ENCODE peak calls at places on chromosomes 1 and 21, in seven cellular contexts. Z is LoVo, I is iris pigment epithelial cell, W is coronary artery, O is mucosa of descending colon, E is AG10803, L is H4. Y is an unnamed sample.

GRCh38 chr1:246587032-246587431 is 20.8 kb downstream of the CNST start:
- DNase-seq in L (no peak), W (no peak), Z (no peak), E (no peak), I (no peak), O (no peak), Y (no peak)

GRCh38 chr1:28591708-28592313 is at the start of gene RAB42:
- DNase-seq in I (no peak), Z (no peak), W (no peak), L (no peak), O (no peak), E (peak; percentile 23), Y (peak; percentile 42)

GRCh38 chr1:244349581-244350001 is 102.1 kb downstream of the ADSS2 start:
- DNase-seq in Z (no peak), W (peak; percentile 4), I (peak; percentile 62), L (no peak), O (no peak), E (no peak), Y (no peak)

GRCh38 chr1:86872086-86872485 is 41.8 kb downstream of the SELENOF start:
- DNase-seq in W (no peak), Z (no peak), L (no peak), E (peak; percentile 31), O (no peak), I (peak; percentile 31), Y (no peak)

GRCh38 chr1:93817819-93818569 is 61.0 kb downstream of the DNTTIP2 start:
- DNase-seq in L (no peak), O (no peak), E (no peak), W (no peak), Z (no peak), I (no peak), Y (no peak)

GRCh38 chr1:114428083-114428754 is 82.8 kb downstream of the TRIM33 start:
- DNase-seq in O (no peak), E (peak; percentile 23), W (no peak), Z (no peak), I (peak; percentile 28), L (no peak), Y (peak; percentile 32)

GRCh38 chr1:50929376-50929958 is 30.6 kb downstream of the FAF1 start:
- DNase-seq in Z (peak; percentile 36), W (no peak), O (no peak), L (peak; percentile 44), E (peak; percentile 56), I (peak; percentile 49), Y (peak; percentile 63)

GRCh38 chr1:81758213-81758612 is 42.5 kb upstream of the ADGRL2 start:
- DNase-seq in W (no peak), L (no peak), E (no peak), Z (no peak), I (no peak), O (no peak), Y (no peak)

GRCh38 chr1:37691497-37692077 is 729 bp upstream of the CDCA8 start:
- DNase-seq in E (peak; percentile 69), O (peak; percentile 80), I (peak; percentile 76), W (peak; percentile 76), Z (peak; percentile 45), L (peak; percentile 24), Y (peak; percentile 23)

GRCh38 chr1:197320991-197321531 is 53.0 kb downstream of the CRB1 start:
- DNase-seq in O (no peak), W (no peak), L (no peak), Z (no peak), I (no peak), E (peak; percentile 80), Y (no peak)

GRCh38 chr1:184425449-184426277 is 38.8 kb downstream of the C1orf21 start:
- DNase-seq in Z (peak; percentile 91), E (no peak), O (peak; percentile 71), W (no peak), L (no peak), I (no peak), Y (peak; percentile 43)

GRCh38 chr1:95778217-95778616 is 544.2 kb downstream of the RWDD3 start:
- DNase-seq in I (no peak), W (no peak), Z (no peak), L (no peak), E (no peak), O (no peak), Y (no peak)

GRCh38 chr1:201279313-201279712 is 4.0 kb upstream of the PKP1 start:
- DNase-seq in I (peak; percentile 31), O (no peak), L (no peak), Z (no peak), W (no peak), E (peak; percentile 69), Y (no peak)

GRCh38 chr1:235402457-235403200 is 35.4 kb downstream of the TBCE start:
- DNase-seq in E (no peak), Z (peak; percentile 43), O (no peak), W (no peak), I (no peak), L (peak; percentile 41), Y (no peak)

GRCh38 chr21:30336596-30336995 is 898 bp downstream of the KRTAP27-1 start:
- DNase-seq in I (peak; percentile 67), L (no peak), E (peak; percentile 15), O (no peak), W (no peak), Z (no peak), Y (no peak)

GRCh38 chr21:44533891-44534627 is 5.9 kb downstream of the KRTAP10-1 start:
- DNase-seq in Z (no peak), O (peak; percentile 47), L (no peak), W (no peak), E (no peak), I (no peak), Y (no peak)

GRCh38 chr1:78687914-78688313 is 38.3 kb downstream of the IFI44 start:
- DNase-seq in E (peak; percentile 29), L (no peak), O (no peak), I (peak; percentile 38), Z (no peak), W (no peak), Y (no peak)

GRCh38 chr1:77950873-77951272 is 28.0 kb downstream of the FUBP1 start:
- DNase-seq in O (no peak), E (no peak), Z (no peak), W (no peak), I (no peak), L (no peak), Y (no peak)

GRCh38 chr1:56520202-56520601 is 59.2 kb downstream of the PLPP3 start:
- DNase-seq in I (no peak), L (no peak), O (no peak), E (no peak), Z (no peak), W (no peak), Y (peak; percentile 7)

GRCh38 chr1:223628233-223628632 is 37.3 kb downstream of the CAPN8 start:
- DNase-seq in O (no peak), I (peak; percentile 10), W (no peak), L (peak; percentile 74), Z (peak; percentile 24), E (peak; percentile 36), Y (peak; percentile 78)

GRCh38 chr1:86833461-86834215 is 80.3 kb downstream of the SELENOF start:
- DNase-seq in W (peak; percentile 72), E (peak; percentile 87), L (peak; percentile 75), O (no peak), I (peak; percentile 87), Z (peak; percentile 83), Y (peak; percentile 94)

GRCh38 chr1:228794810-228795209 is 59.5 kb downstream of the RHOU start:
- DNase-seq in E (no peak), W (no peak), O (no peak), Z (no peak), I (no peak), L (no peak), Y (no peak)

GRCh38 chr1:200895801-200896570 is 1.3 kb downstream of the INAVA start:
- DNase-seq in O (no peak), I (no peak), E (no peak), W (no peak), Z (peak; percentile 76), L (no peak), Y (no peak)

GRCh38 chr1:161199506-161200119 is 759 bp upstream of the ADAMTS4 start:
- DNase-seq in O (no peak), I (no peak), L (no peak), Z (no peak), E (no peak), W (no peak), Y (peak; percentile 76)

GRCh38 chr1:13807213-13807612 is 107.2 kb downstream of the PRDM2 start:
- DNase-seq in Z (no peak), O (no peak), E (peak; percentile 30), L (no peak), I (peak; percentile 27), W (no peak), Y (peak; percentile 52)

GRCh38 chr1:153441238-153441755 is 19.2 kb downstream of the S100A7 start:
- DNase-seq in I (no peak), E (no peak), L (no peak), W (peak; percentile 33), O (no peak), Z (no peak), Y (no peak)

GRCh38 chr1:16088351-16088911 is 15.0 kb upstream of the FAM131C start:
- DNase-seq in Z (no peak), L (no peak), W (peak; percentile 70), E (no peak), O (no peak), I (no peak), Y (no peak)

GRCh38 chr1:43294761-43295160 is 6.0 kb upstream of the TIE1 start:
- DNase-seq in W (no peak), L (no peak), I (no peak), E (no peak), Z (no peak), O (no peak), Y (no peak)

GRCh38 chr1:17194133-17194475 is 10.8 kb upstream of the PADI1 start:
- DNase-seq in I (no peak), W (peak; percentile 43), E (no peak), L (no peak), Z (no peak), O (no peak), Y (no peak)

Y was measured in A673.